ENCODE peak calls at places on chromosomes 16 and 17, in six cellular contexts. N is nephron progenitor cell, W is AG09309, H is progenitor cell of endocrine pancreas, X is AG04450, L is Panc1. Q is an unnamed sample.
A peak's percentile ranks its signal among the peaks of the same experiment; 100 is the strongest.

GRCh38 chr17:77622627-77623026 is 335.9 kb upstream of the TNRC6C start:
- DNase-seq in H (no peak), L (no peak), W (no peak), X (no peak), N (no peak), Q (no peak)

GRCh38 chr17:40547785-40548478 is 17.3 kb downstream of the CCR7 start:
- DNase-seq in N (no peak), L (no peak), X (no peak), H (no peak), W (no peak), Q (no peak)

GRCh38 chr16:46947900-46948547 is 25.4 kb downstream of the DNAJA2 start:
- DNase-seq in X (no peak), W (no peak), N (peak; percentile 19), L (no peak), H (no peak), Q (peak; percentile 55)

GRCh38 chr16:76956801-76957200 is 234.2 kb upstream of the MON1B start:
- DNase-seq in N (no peak), W (no peak), L (no peak), H (no peak), X (no peak), Q (no peak)

GRCh38 chr17:27513849-27514248 is 57.6 kb downstream of the KSR1 start:
- DNase-seq in L (no peak), H (no peak), W (no peak), N (no peak), X (no peak), Q (no peak)

GRCh38 chr16:22372882-22373661 is 1.3 kb downstream of the CDR2 start:
- DNase-seq in N (no peak), X (no peak), H (no peak), L (no peak), W (no peak), Q (no peak)

GRCh38 chr17:78696016-78696992 is 85.8 kb downstream of the CYTH1 start:
- DNase-seq in W (no peak), H (no peak), N (no peak), X (no peak), L (no peak), Q (no peak)

GRCh38 chr17:35665662-35666061 is 65.8 kb upstream of the RASL10B start:
- DNase-seq in H (no peak), N (no peak), X (no peak), W (no peak), L (no peak), Q (no peak)

GRCh38 chr17:17682293-17682736 is 1.1 kb downstream of the RAI1 start:
- DNase-seq in H (no peak), W (no peak), X (no peak), N (peak; percentile 41), L (no peak), Q (peak; percentile 84)

GRCh38 chr17:81711814-81712467 is at the start of gene SLC25A10:
- DNase-seq in L (no peak), H (peak; percentile 64), W (no peak), N (peak; percentile 82), X (no peak), Q (peak; percentile 97)

GRCh38 chr16:85554114-85554790 is 58.9 kb upstream of the GSE1 start:
- DNase-seq in L (no peak), N (no peak), H (no peak), X (no peak), W (no peak), Q (peak; percentile 96)

GRCh38 chr17:62740066-62740465 is 68.0 kb downstream of the MARCHF10 start:
- DNase-seq in L (no peak), N (no peak), W (peak; percentile 47), X (no peak), H (no peak), Q (no peak)

GRCh38 chr17:49616086-49616485 is 40.4 kb downstream of the NXPH3 start:
- DNase-seq in X (no peak), L (no peak), W (no peak), N (no peak), H (no peak), Q (peak; percentile 31)

GRCh38 chr17:61556224-61557188 is 34.5 kb downstream of the NACA2 start:
- DNase-seq in N (no peak), L (no peak), H (no peak), W (no peak), X (no peak), Q (no peak)

GRCh38 chr16:85514295-85514600 is 98.9 kb upstream of the GSE1 start:
- DNase-seq in W (no peak), N (no peak), H (no peak), L (no peak), X (no peak), Q (no peak)

GRCh38 chr17:45976755-45977505 is 22.1 kb upstream of the STH start:
- DNase-seq in N (no peak), X (no peak), H (no peak), W (no peak), L (no peak), Q (no peak)

GRCh38 chr17:1110844-1111598 is 68.8 kb downstream of the ABR start:
- DNase-seq in L (peak; percentile 70), N (no peak), X (peak; percentile 38), W (peak; percentile 49), H (no peak), Q (no peak)

GRCh38 chr16:71358464-71359031 is at the start of gene CALB2:
- DNase-seq in N (peak; percentile 88), X (no peak), L (no peak), W (no peak), H (peak; percentile 75), Q (peak; percentile 92)

GRCh38 chr16:66274335-66275110 is 92.0 kb upstream of the CDH5 start:
- DNase-seq in N (no peak), L (no peak), W (no peak), H (no peak), X (no peak), Q (peak; percentile 65)

GRCh38 chr16:66275795-66276428 is 90.6 kb upstream of the CDH5 start:
- DNase-seq in H (peak; percentile 41), W (no peak), X (no peak), L (peak; percentile 32), N (peak; percentile 47), Q (peak; percentile 47)

GRCh38 chr16:66273036-66273435 is 93.5 kb upstream of the CDH5 start:
- DNase-seq in H (no peak), L (no peak), N (no peak), W (no peak), X (no peak), Q (no peak)

GRCh38 chr16:66272461-66272860 is 94.0 kb upstream of the CDH5 start:
- DNase-seq in L (no peak), N (no peak), H (no peak), W (no peak), X (no peak), Q (no peak)

DNA sequence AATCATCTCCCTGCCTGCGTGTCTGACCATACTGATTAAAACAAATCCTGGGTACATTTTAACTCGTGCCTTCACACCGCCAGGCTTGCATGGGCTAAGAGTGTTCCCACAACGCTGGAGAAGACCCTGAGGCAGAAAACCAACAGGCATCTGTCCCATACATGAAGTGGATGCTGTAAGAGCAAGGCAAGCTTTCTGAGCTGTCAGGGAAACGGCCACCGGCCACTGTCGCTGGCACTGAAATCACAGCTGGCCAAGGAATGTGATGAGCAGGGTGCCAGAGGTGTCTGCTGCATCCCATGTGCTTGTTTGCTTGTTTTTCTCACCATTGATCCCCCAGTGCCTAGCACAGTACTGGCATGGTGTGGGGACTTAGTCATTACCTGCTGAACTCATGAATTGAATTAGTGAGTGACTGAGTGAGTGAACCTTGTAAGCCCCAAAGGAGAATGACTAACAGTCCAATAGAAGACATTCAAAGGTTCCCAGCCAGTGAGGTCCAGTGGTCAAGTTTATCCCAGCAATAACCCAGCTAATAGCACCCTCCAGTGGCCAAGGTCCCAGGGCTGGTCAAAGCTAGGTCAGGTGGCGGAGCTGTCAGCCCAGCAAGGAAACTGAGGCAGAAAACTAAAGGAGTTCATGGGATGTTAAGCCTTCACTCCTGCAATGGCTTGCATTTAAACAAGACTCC is 92.7 kb upstream of the CDH5 start:
- DNase-seq in H (no peak), W (no peak), N (no peak), X (no peak), L (no peak), Q (no peak)
- TF ChIP-seq CTCF in H (no peak), W (peak; percentile 60), N (no peak), X (no peak), L (peak; percentile 55), Q (peak; percentile 26)

DNA sequence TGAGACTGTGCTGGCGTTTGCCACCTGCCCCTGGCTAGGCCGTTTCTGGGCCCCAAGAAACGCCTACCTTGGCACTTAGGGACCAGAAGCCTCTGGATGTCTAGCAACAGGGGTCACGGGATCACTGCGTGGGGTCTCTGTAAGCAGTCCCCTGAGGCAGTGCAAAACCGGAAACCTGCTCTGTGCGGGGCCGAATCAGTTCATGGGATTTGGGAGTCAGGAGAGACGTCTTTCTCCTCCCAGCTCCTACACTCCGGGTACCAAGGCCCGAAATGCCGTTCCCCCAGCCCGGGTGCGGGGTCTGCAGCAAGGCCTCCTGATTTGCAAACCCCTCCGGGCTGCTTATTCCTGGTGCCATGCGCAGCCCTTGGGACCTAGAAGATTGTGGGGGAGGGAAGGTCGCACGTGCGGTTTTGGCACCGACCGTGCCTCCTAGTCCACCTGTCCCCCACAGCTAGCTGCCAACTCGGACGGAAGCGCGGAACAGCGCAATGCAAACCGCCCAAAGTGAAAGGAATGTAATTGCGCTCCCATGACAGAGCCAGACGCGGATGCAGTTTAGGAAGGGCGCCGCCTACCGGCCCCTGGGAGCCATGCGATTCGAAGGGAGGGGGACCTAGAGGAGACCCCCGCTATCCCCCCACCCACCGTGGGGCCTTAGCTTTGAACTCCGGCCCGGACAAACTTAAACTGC is 6.5 kb downstream of the IRX5 start:
- DNase-seq in N (peak; percentile 83), L (no peak), X (no peak), H (peak; percentile 56), W (no peak), Q (peak; percentile 30)
- TF ChIP-seq CTCF in N (peak; percentile 91), L (peak; percentile 58), X (peak; percentile 30), H (peak; percentile 90), W (peak; percentile 83), Q (peak; percentile 14)

DNA sequence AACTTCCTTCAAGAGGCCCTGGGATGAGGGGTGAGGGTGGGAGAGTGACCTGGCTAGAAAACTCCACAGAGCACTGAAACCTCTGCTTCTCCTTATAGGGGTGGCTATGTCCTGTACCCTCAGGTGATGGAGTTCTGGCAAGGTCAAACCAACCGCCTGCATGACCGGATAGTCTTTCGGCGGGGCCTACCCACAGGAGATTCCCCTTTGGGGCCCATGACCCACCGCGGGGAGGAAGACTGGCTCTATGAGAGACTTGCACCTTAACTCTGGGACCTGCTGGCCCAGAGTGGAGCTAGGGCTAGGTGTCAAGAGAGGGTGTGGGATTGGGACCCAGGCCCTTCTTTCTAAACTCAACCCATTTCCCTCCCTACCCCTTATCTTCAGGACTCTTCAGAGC is 5.1 kb downstream of the PNPO start:
- DNase-seq in L (no peak), N (no peak), W (no peak), X (no peak), H (no peak), Q (no peak)
- TF ChIP-seq CTCF in L (no peak), N (no peak), W (no peak), X (no peak), H (no peak), Q (no peak)

DNA sequence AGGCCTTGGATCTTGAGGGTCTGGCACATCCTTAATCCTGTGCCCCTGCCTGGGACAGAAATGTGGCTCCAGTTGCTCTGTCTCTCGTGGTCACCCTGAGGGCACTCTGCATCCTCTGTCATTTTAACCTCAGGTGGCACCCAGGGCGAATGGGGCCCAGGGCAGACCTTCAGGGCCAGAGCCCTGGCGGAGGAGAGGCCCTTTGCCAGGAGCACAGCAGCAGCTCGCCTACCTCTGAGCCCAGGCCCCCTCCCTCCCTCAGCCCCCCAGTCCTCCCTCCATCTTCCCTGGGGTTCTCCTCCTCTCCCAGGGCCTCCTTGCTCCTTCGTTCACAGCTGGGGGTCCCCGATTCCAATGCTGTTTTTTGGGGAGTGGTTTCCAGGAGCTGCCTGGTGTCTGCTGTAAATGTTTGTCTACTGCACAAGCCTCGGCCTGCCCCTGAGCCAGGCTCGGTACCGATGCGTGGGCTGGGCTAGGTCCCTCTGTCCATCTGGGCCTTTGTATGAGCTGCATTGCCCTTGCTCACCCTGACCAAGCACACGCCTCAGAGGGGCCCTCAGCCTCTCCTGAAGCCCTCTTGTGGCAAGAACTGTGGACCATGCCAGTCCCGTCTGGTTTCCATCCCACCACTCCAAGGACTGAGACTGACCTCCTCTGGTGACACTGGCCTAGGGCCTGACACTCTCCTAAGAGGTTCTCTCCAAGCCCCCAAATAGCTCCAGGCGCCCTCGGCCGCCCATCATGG is 4.0 kb upstream of the ADGRG3 start:
- DNase-seq in X (no peak), H (no peak), W (no peak), L (no peak), N (no peak), Q (no peak)
- TF ChIP-seq CTCF in X (peak; percentile 16), H (peak; percentile 21), W (no peak), L (no peak), N (no peak), Q (no peak)

Q was measured in GM13977.